ENCODE peak calls at places on chromosomes 6 and 20, in four cellular contexts. One of them, this sample, is unnamed.
A peak's percentile ranks its signal among the peaks of the same experiment; 100 is the strongest.

GRCh38 chr6:141169419-141169818 is 963.3 kb upstream of the GJE1 start:
- DNase-seq in hepatocyte: no peak
- DNase-seq in prostate gland: no peak
- DNase-seq in right lobe of liver: no peak
- DNase-seq in this sample: no peak

GRCh38 chr6:34249469-34250370 is 914 bp upstream of the SMIM29 start:
- DNase-seq in hepatocyte: no peak
- DNase-seq in prostate gland: no peak
- DNase-seq in right lobe of liver: no peak
- DNase-seq in this sample: no peak

GRCh38 chr6:20811112-20811746 is 277.0 kb downstream of the CDKAL1 start:
- DNase-seq in hepatocyte: peak; percentile 83
- DNase-seq in prostate gland: no peak
- DNase-seq in right lobe of liver: no peak
- DNase-seq in this sample: no peak

GRCh38 chr20:11008444-11008843 is 334.6 kb upstream of the JAG1 start:
- DNase-seq in hepatocyte: no peak
- DNase-seq in prostate gland: no peak
- DNase-seq in right lobe of liver: no peak
- DNase-seq in this sample: no peak

GRCh38 chr20:47020231-47020630 is 125.6 kb downstream of the EYA2 start:
- DNase-seq in hepatocyte: no peak
- DNase-seq in prostate gland: no peak
- DNase-seq in right lobe of liver: no peak
- DNase-seq in this sample: no peak

GRCh38 chr6:36852481-36853147 is 13.4 kb upstream of the CPNE5 start:
- DNase-seq in hepatocyte: peak; percentile 68
- DNase-seq in prostate gland: no peak
- DNase-seq in right lobe of liver: no peak
- DNase-seq in this sample: no peak

GRCh38 chr6:82741325-82741995 is 324.2 kb downstream of the UBE3D start:
- DNase-seq in hepatocyte: no peak
- DNase-seq in prostate gland: no peak
- DNase-seq in right lobe of liver: no peak
- DNase-seq in this sample: no peak

GRCh38 chr20:35296101-35296554 is 3.9 kb upstream of the FAM83C start:
- DNase-seq in hepatocyte: no peak
- DNase-seq in prostate gland: no peak
- DNase-seq in right lobe of liver: no peak
- DNase-seq in this sample: no peak

GRCh38 chr20:60857708-60858107 is 394.4 kb upstream of the CDH4 start:
- DNase-seq in hepatocyte: no peak
- DNase-seq in prostate gland: no peak
- DNase-seq in right lobe of liver: no peak
- DNase-seq in this sample: no peak

GRCh38 chr20:61055130-61055529 is 196.9 kb upstream of the CDH4 start:
- DNase-seq in hepatocyte: no peak
- DNase-seq in prostate gland: no peak
- DNase-seq in right lobe of liver: no peak
- DNase-seq in this sample: no peak

GRCh38 chr6:113350521-113350920 is 506.6 kb upstream of the MARCKS start:
- DNase-seq in hepatocyte: no peak
- DNase-seq in prostate gland: no peak
- DNase-seq in right lobe of liver: no peak
- DNase-seq in this sample: no peak

GRCh38 chr6:74280130-74280692 is 584.2 kb downstream of the CD109 start:
- DNase-seq in hepatocyte: no peak
- DNase-seq in prostate gland: no peak
- DNase-seq in right lobe of liver: no peak
- DNase-seq in this sample: no peak
- TF ChIP-seq CTCF in hepatocyte: no peak
- TF ChIP-seq CTCF in prostate gland: no peak
- TF ChIP-seq CTCF in right lobe of liver: no peak
- TF ChIP-seq CTCF in this sample: no peak

GRCh38 chr6:24827162-24827561 is 28.4 kb upstream of the ARMH2 start:
- DNase-seq in hepatocyte: no peak
- DNase-seq in prostate gland: peak; percentile 29
- DNase-seq in right lobe of liver: no peak
- DNase-seq in this sample: no peak
- TF ChIP-seq CTCF in hepatocyte: peak; percentile 9
- TF ChIP-seq CTCF in prostate gland: no peak
- TF ChIP-seq CTCF in right lobe of liver: no peak
- TF ChIP-seq CTCF in this sample: no peak

DNA sequence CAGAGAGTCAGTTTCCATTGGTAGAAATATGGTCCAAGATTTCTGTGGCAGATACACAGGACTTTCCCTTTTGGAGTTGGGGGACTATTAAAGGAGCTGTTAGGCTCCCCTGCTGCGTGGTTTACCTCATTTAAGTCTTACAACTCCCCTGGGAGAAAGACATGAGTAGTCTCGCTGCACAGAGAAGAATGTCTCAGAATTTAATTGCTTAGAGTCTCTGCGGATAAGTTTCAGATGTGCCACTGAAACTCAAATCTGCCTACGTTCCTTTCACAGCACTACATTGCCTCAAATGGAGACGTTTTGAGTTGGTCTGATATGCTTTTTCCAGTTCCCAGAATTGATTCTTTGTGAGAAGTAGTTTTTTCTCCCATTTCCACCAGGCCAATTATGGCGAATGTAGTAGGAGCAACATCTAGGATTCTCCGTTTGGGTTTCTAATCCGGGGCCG is 585 bp upstream of the SLC35F1 start:
- DNase-seq in hepatocyte: no peak
- DNase-seq in prostate gland: no peak
- DNase-seq in right lobe of liver: no peak
- DNase-seq in this sample: no peak
- TF ChIP-seq CTCF in hepatocyte: no peak
- TF ChIP-seq CTCF in prostate gland: no peak
- TF ChIP-seq CTCF in right lobe of liver: no peak
- TF ChIP-seq CTCF in this sample: no peak

GRCh38 chr6:11740875-11741274 is 37.7 kb downstream of the ADTRP start:
- DNase-seq in hepatocyte: no peak
- DNase-seq in prostate gland: no peak
- DNase-seq in right lobe of liver: no peak
- DNase-seq in this sample: no peak
- TF ChIP-seq CTCF in hepatocyte: no peak
- TF ChIP-seq CTCF in prostate gland: no peak
- TF ChIP-seq CTCF in right lobe of liver: no peak
- TF ChIP-seq CTCF in this sample: no peak

DNA sequence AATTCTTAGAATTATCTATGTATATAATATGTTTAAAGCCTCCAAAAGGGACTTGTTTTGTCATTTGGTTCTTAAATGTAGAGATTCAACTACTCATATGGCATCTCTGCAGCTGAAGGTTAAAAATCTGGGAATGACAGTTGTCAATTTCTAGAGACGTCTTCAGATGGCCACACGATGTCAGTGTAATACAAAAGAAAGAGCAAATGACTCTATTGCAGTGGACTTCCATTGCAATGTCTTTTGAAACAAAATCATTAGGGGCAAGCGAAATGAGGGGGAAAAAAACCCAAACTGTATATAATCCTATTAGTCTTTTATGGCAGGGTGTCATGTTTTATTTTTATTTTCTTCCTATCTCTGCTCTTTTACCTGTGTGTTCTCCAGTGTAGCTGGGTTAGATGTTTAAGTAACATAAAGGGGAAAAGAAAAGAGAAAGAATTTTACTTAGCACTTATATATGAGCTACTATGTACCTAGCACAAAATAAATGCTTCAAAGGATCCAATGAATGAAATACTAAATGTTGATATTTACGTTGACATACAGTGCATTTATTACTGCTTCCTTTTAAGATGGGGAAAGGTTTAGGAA is 26.2 kb downstream of the CCN2 start:
- DNase-seq in hepatocyte: peak; percentile 41
- DNase-seq in prostate gland: no peak
- DNase-seq in right lobe of liver: no peak
- DNase-seq in this sample: no peak
- TF ChIP-seq CTCF in hepatocyte: peak; percentile 80
- TF ChIP-seq CTCF in prostate gland: peak; percentile 41
- TF ChIP-seq CTCF in right lobe of liver: peak; percentile 64
- TF ChIP-seq CTCF in this sample: peak; percentile 16

GRCh38 chr6:128731249-128732165 is 151.4 kb upstream of the LAMA2 start:
- DNase-seq in hepatocyte: peak; percentile 45
- DNase-seq in prostate gland: no peak
- DNase-seq in right lobe of liver: no peak
- DNase-seq in this sample: no peak
- TF ChIP-seq CTCF in hepatocyte: peak; percentile 56
- TF ChIP-seq CTCF in prostate gland: peak; percentile 52
- TF ChIP-seq CTCF in right lobe of liver: peak; percentile 60
- TF ChIP-seq CTCF in this sample: peak; percentile 55

GRCh38 chr6:127550403-127550802 is 26.6 kb upstream of the C6orf58 start:
- DNase-seq in hepatocyte: no peak
- DNase-seq in prostate gland: no peak
- DNase-seq in right lobe of liver: no peak
- DNase-seq in this sample: no peak

DNA sequence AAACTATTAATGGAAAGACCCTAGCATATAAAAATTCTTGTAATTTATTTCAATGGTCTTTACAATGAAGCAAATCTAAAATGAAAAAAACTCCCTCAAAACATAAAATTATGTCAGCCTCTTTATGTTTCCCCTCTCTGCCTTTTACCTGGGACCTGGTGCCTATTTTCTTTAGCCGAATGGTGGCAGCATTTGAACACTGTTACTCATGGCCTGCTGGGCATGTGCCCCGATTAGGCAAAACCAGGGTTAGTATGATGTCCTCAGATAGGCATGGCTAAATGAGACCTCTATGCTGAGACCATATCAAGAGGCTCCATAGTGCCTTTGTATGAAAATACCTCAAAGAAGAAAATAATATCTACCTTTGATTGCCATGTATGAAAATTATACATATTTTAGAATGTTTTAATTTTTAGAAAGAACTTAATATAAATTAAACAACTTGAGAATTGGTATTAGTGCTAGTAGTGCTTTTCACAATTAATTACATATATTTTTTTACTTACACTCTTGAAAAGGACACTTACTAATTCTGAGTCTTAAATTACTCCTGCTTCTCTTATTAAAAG is 22.5 kb upstream of the C6orf58 start:
- DNase-seq in hepatocyte: peak; percentile 12
- DNase-seq in prostate gland: no peak
- DNase-seq in right lobe of liver: no peak
- DNase-seq in this sample: no peak
- TF ChIP-seq CTCF in hepatocyte: peak; percentile 51
- TF ChIP-seq CTCF in prostate gland: no peak
- TF ChIP-seq CTCF in right lobe of liver: peak; percentile 46
- TF ChIP-seq CTCF in this sample: peak; percentile 31

GRCh38 chr20:36591854-36592641 is 13.5 kb upstream of the RAB5IF start:
- DNase-seq in hepatocyte: peak; percentile 57
- DNase-seq in prostate gland: peak; percentile 27
- DNase-seq in right lobe of liver: no peak
- DNase-seq in this sample: no peak
- TF ChIP-seq CTCF in hepatocyte: peak; percentile 54
- TF ChIP-seq CTCF in prostate gland: peak; percentile 32
- TF ChIP-seq CTCF in right lobe of liver: peak; percentile 41
- TF ChIP-seq CTCF in this sample: no peak

DNA sequence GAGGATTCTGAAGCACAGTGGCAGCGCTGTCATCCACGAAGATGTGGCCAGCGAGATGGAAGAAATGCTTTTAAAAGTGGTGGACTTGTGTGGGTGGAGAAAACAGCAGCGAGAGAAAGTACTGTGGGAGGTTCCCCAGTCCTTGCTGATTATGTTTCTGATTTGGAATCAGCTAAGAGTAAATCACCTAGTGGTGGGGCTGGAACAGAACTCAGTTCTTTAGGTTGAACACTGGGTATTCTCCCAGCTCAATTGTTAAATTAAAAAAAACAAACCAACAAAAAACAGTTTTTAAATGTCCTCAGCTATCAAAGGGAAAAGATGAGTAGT is 515 bp upstream of the ZNF322 start:
- DNase-seq in hepatocyte: peak; percentile 29
- DNase-seq in prostate gland: no peak
- DNase-seq in right lobe of liver: no peak
- DNase-seq in this sample: no peak
- TF ChIP-seq CTCF in hepatocyte: peak; percentile 7
- TF ChIP-seq CTCF in prostate gland: no peak
- TF ChIP-seq CTCF in right lobe of liver: no peak
- TF ChIP-seq CTCF in this sample: peak; percentile 27

DNA sequence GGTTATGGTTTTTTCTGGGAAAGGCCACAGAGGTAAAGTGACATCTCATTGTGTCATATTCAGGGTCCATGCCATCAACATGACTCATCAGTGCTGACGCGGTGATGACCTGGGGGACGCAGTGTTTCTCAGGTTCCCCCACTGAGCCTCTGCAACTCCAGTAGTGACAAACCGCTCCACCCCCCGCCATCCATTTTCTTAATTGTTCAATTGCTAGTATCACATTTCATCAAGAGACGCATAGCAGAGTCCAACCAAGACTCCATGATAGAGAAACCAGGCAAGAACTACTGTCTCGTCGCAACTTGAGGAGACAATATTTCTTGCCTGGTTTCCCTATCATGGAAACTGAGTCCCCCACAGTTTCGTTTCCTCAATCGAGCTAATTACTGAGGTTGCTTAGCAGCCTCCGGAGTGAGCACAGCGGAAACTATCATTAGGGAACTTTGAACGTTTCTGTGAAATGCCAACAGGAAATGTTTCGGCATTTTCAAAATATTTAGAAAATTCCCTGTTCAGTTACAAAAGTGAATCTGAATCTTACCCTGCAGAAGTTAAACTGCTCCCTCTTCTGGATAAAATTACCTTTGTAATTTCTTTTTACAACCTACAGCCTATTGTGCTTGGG is 12.2 kb upstream of the SERPINB1 start:
- DNase-seq in hepatocyte: peak; percentile 62
- DNase-seq in prostate gland: peak; percentile 23
- DNase-seq in right lobe of liver: no peak
- DNase-seq in this sample: no peak
- TF ChIP-seq CTCF in hepatocyte: peak; percentile 58
- TF ChIP-seq CTCF in prostate gland: peak; percentile 35
- TF ChIP-seq CTCF in right lobe of liver: peak; percentile 47
- TF ChIP-seq CTCF in this sample: no peak

This sample was measured in GM12864.